ENCODE peak calls at places on chromosomes 6 and 20, in six cellular contexts. D, Z, H, O, I and N are unnamed samples. For H3K27me3 and H3K4me1, the result is how much of the 10 kb centered on the place peaks cover.

GRCh38 chr20:20292472-20292871 is 75.4 kb upstream of the INSM1 start:
- DNase-seq in D (no peak), Z (no peak), H (no peak), O (no peak), I (no peak), N (no peak)

GRCh38 chr6:33886673-33887144 is 82.9 kb upstream of the MLN start:
- DNase-seq in D (no peak), Z (peak), H (no peak), O (no peak), I (peak), N (no peak)

GRCh38 chr20:38590682-38591483 is 9.9 kb downstream of the ADIG start:
- DNase-seq in D (peak), Z (no peak), H (no peak), O (no peak), I (no peak), N (no peak)

GRCh38 chr6:164692772-164693171 is 616.6 kb downstream of the C6orf118 start:
- DNase-seq in D (peak), Z (no peak), H (no peak), O (no peak), I (no peak), N (no peak)

GRCh38 chr6:153130515-153131036 is 506 bp downstream of the RGS17 start:
- DNase-seq in D (peak), Z (no peak), H (no peak), O (no peak), I (no peak), N (no peak)

GRCh38 chr6:163132050-163132750 is 282.3 kb upstream of the QKI start:
- DNase-seq in D (no peak), Z (no peak), H (no peak), O (no peak), I (peak), N (no peak)

GRCh38 chr20:48736636-48737035 is 91.2 kb downstream of the PREX1 start:
- DNase-seq in D (no peak), Z (no peak), H (no peak), O (no peak), I (no peak), N (no peak)

GRCh38 chr6:149157126-149157525 is 160.4 kb upstream of the TAB2 start:
- DNase-seq in D (no peak), Z (no peak), H (no peak), O (no peak), I (no peak), N (no peak)

GRCh38 chr6:26284537-26285142 is 80.4 kb upstream of the BTN3A2 start:
- DNase-seq in D (peak), Z (peak), H (peak), O (peak), I (peak), N (peak)

GRCh38 chr6:34027445-34027936 is 118.4 kb downstream of the GRM4 start:
- DNase-seq in D (peak), Z (peak), H (peak), O (no peak), I (peak), N (peak)

GRCh38 chr6:17233531-17233930 is 47.6 kb upstream of the RBM24 start:
- DNase-seq in D (no peak), Z (peak), H (no peak), O (no peak), I (peak), N (no peak)

GRCh38 chr6:168208436-168208835 is 111.1 kb downstream of the DACT2 start:
- DNase-seq in D (no peak), Z (no peak), H (no peak), O (no peak), I (no peak), N (no peak)

GRCh38 chr20:44442298-44443070 is 33.2 kb upstream of the TTPAL start:
- DNase-seq in D (no peak), Z (no peak), H (no peak), O (no peak), I (no peak), N (no peak)

GRCh38 chr6:72413884-72414283 is 208.0 kb upstream of the KCNQ5 start:
- DNase-seq in D (no peak), Z (peak), H (peak), O (no peak), I (peak), N (no peak)

GRCh38 chr6:126127662-126128061 is 141.3 kb downstream of the TRMT11 start:
- DNase-seq in D (peak), Z (no peak), H (no peak), O (no peak), I (no peak), N (no peak)

GRCh38 chr6:31321820-31322219 is 35.2 kb downstream of the HLA-B start:
- DNase-seq in D (peak), Z (no peak), H (no peak), O (no peak), I (no peak), N (no peak)

GRCh38 chr6:34384305-34385153 is 7.9 kb downstream of the NUDT3 start:
- DNase-seq in D (no peak), Z (no peak), H (no peak), O (no peak), I (no peak), N (no peak)

GRCh38 chr6:112189494-112189893 is 64.9 kb downstream of the LAMA4 start:
- DNase-seq in D (no peak), Z (peak), H (no peak), O (no peak), I (no peak), N (no peak)

GRCh38 chr6:144033816-144034540 is 25.9 kb upstream of the PLAGL1 start:
- DNase-seq in D (no peak), Z (peak), H (no peak), O (no peak), I (peak), N (no peak)

GRCh38 chr20:62136283-62137091 is 6.7 kb downstream of the PSMA7 start:
- DNase-seq in D (peak), Z (peak), H (peak), O (peak), I (peak), N (peak)

GRCh38 chr6:104881964-104882668 is 22.4 kb upstream of the HACE1 start:
- DNase-seq in D (no peak), Z (no peak), H (no peak), O (no peak), I (no peak), N (no peak)

GRCh38 chr6:151679081-151679480 is 128.4 kb upstream of the ESR1 start:
- DNase-seq in D (no peak), Z (peak), H (no peak), O (peak), I (peak), N (no peak)

GRCh38 chr6:144248470-144249301 is 36.4 kb upstream of the UTRN start:
- DNase-seq in D (no peak), Z (peak), H (no peak), O (no peak), I (peak), N (no peak)

GRCh38 chr6:150940951-150941350 is 75.4 kb downstream of the MTHFD1L start:
- DNase-seq in D (no peak), Z (peak), H (no peak), O (no peak), I (no peak), N (no peak)

GRCh38 chr6:44653091-44653490 is 265.6 kb downstream of the CDC5L start:
- DNase-seq in D (no peak), Z (no peak), H (no peak), O (no peak), I (no peak), N (no peak)

GRCh38 chr6:71333700-71334099 is 45.1 kb downstream of the OGFRL1 start:
- DNase-seq in D (no peak), Z (peak), H (no peak), O (no peak), I (peak), N (no peak)

GRCh38 chr20:10986586-10986985 is 312.8 kb upstream of the JAG1 start:
- DNase-seq in D (no peak), Z (peak), H (no peak), O (no peak), I (no peak), N (no peak)

GRCh38 chr6:3231213-3232016 is 4.0 kb upstream of the TUBB2B start:
- DNase-seq in D (peak), Z (peak), H (peak), O (peak), I (peak), N (no peak)
- H3K27me3 ChIP-seq in D (under half), Z (under half), H (under half), O (under half), I (half or more), N (half or more)

DNA sequence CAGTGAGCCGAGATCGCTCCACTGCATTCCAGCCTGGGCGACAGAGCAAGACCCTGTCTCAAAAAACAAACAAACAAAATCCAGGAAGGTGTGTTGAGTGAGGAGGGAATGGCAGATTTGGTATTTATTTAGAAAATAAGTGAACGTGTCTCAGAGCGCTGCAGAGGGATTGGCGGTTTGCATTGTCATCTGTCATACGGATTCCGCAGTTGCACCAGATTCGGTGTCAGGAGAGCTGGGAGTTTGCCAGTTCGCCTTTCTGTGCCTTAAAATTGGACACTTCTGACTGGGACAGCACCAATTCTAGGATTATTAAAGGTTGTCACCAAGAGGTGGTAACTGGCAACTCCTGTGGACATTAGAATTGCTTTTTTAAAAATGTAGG is 912 bp downstream of the SNRNP48 start:
- DNase-seq in D (peak), Z (peak), H (no peak), O (no peak), I (no peak), N (no peak)
- H3K4me1 ChIP-seq in D (under half), Z (under half), H (under half), O (under half), I (under half), N (under half)

GRCh38 chr6:6913346-6913745 is 194.4 kb upstream of the RREB1 start:
- DNase-seq in D (no peak), Z (no peak), H (no peak), O (no peak), I (no peak), N (no peak)

GRCh38 chr6:6918216-6918983 is 189.4 kb upstream of the RREB1 start:
- DNase-seq in D (no peak), Z (peak), H (no peak), O (no peak), I (peak), N (peak)

GRCh38 chr6:6916598-6916997 is 191.2 kb upstream of the RREB1 start:
- DNase-seq in D (no peak), Z (no peak), H (no peak), O (no peak), I (no peak), N (no peak)

GRCh38 chr6:6915219-6915618 is 192.5 kb upstream of the RREB1 start:
- DNase-seq in D (peak), Z (no peak), H (no peak), O (no peak), I (peak), N (no peak)

DNA sequence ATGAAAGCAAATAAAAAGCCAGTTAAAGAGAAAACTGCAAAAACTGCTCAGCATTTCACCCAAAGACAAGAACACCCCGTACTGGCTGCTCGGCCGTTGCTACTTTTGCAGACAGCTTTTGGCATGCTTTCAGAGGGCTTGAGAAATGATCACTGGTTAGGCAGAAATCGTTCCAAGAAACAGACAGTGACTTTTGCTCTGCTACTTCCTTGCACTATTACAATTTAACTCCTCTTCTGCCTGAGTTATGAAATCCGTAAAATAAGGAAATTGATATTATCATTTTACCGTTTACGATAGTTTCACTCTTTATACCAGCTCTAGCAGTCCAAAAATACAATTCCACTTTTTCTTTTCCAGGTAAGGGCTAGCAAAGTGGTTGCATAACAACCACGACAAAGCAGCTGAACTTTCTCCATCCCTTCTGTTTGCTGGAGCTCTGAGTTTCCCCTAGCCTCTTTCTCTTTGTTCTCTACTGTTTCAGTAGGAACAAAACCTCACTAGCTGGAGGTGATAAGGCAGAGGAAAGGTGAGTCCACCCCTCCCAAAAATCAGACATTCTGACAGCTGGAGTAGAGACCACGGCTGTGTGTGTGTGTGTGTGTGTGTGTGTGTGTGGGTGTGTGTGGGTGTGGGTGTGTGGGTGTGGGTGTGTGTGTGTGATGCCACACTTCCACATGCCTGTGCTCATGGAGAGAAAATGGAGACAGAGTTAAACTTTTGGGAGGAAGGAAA is 191.8 kb upstream of the RREB1 start:
- DNase-seq in D (no peak), Z (peak), H (no peak), O (peak), I (peak), N (no peak)
- H3K4me3 ChIP-seq in D (no peak), Z (peak), H (no peak), O (peak), I (no peak), N (peak)

GRCh38 chr6:100119261-100119660 is 125.2 kb upstream of the MCHR2 start:
- DNase-seq in D (no peak), Z (no peak), H (no peak), O (no peak), I (no peak), N (no peak)

GRCh38 chr6:100117680-100118079 is 123.7 kb upstream of the MCHR2 start:
- DNase-seq in D (no peak), Z (no peak), H (no peak), O (no peak), I (no peak), N (no peak)

GRCh38 chr6:100118301-100118700 is 124.3 kb upstream of the MCHR2 start:
- DNase-seq in D (no peak), Z (no peak), H (no peak), O (no peak), I (no peak), N (no peak)

GRCh38 chr6:100115702-100116101 is 121.7 kb upstream of the MCHR2 start:
- DNase-seq in D (no peak), Z (no peak), H (no peak), O (no peak), I (no peak), N (no peak)

DNA sequence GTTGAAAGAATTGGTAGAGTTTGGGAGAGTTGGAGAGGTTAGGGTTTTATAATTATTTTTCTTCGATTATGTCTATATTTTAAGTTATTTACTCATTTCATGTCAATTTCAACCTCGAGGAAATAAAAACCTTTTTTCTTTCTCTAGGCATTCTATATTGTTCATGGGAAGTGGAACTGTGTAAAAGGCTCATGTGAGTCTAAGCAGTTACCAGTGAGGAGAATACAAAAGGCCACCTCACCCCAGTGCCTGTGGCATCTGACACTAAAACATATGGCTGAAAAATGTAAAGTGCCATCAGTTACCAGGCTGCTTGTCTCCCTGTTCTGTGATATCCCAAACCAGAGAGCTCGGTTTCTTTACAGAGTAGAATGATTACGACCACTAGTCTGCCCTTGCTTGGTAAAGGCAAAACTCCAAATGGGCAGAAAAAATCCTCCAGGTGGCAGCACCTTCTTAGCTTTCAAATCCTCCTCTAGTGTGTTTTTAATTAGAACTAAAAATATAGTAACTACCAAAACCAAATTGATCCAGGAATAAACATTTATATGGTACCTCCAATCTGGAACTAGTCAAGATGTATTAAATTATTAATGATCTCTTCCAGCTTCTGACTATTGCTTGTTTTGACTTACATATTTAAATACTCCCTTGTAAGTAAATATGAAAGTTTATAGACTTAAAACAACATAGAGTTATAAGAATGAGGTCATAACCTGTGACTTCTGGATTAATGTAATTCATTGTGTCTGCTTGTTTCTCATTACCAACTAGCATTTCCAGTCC is 122.6 kb upstream of the MCHR2 start:
- DNase-seq in D (peak), Z (peak), H (peak), O (no peak), I (peak), N (no peak)
- H3K27me3 ChIP-seq in D (under half), Z (under half), H (under half), O (under half), I (under half), N (under half)

GRCh38 chr6:56808871-56809359 is 146.0 kb upstream of the BEND6 start:
- DNase-seq in D (peak), Z (peak), H (no peak), O (no peak), I (no peak), N (no peak)
- H3K4me1 ChIP-seq in D (under half), Z (under half), H (under half), O (under half), I (under half), N (under half)

GRCh38 chr6:25199544-25199943 is 79.6 kb upstream of the CARMIL1 start:
- DNase-seq in D (peak), Z (no peak), H (no peak), O (no peak), I (no peak), N (no peak)

GRCh38 chr6:25197116-25197515 is 82.1 kb upstream of the CARMIL1 start:
- DNase-seq in D (no peak), Z (no peak), H (no peak), O (no peak), I (no peak), N (no peak)

GRCh38 chr6:25193147-25193864 is 85.9 kb upstream of the CARMIL1 start:
- DNase-seq in D (no peak), Z (peak), H (no peak), O (peak), I (peak), N (no peak)

GRCh38 chr6:25192562-25192961 is 86.6 kb upstream of the CARMIL1 start:
- DNase-seq in D (peak), Z (peak), H (no peak), O (no peak), I (peak), N (no peak)

DNA sequence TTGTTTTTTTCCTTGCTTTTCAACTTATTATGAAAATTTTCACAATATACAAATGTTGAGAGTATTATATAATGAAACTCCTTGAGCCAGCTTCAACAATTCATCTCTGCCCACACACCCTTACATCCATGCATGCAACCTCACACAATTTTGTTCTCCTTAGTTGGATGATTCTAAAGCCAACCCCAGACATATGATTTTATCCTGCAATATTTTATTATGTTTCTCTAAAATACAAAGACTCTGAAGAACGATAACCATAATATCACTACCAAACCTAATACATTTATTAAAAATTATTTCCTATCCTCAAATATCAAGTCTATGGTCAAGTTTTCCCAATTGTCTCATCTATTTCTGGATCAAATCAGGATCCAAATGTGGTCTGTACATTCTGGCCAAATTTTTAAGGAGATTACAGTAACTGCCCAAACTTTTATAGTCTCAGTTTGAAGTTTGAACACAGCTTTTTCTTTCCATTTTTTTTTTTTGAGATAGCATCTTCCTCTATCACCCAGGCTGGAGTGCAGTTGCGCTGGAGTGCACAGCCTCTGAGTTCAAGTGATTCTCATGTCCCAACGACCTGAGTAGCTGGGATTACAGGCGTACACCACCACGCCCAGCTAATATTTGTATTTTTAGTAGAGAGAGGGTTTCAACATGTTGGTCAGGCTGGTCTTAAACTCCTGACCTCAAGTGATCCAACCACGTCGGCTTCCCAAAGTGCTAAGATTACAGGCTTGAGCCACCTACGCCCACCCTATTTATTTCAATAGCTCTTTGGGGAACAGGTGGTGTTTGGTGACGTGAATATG is 85.1 kb upstream of the CARMIL1 start:
- DNase-seq in D (no peak), Z (no peak), H (no peak), O (no peak), I (peak), N (no peak)
- H3K4me3 ChIP-seq in D (no peak), Z (no peak), H (no peak), O (peak), I (no peak), N (no peak)